ENCODE peak calls at places on chromosomes 13 and 19, in four cellular contexts. I is K562, K is HepG2, Z is GM12878. M is an unnamed sample. For H3K4me1, the result is how much of the 10 kb centered on the place peaks cover.

GRCh38 chr19:4304509-4305252 is at the start of gene FSD1:
- DNase-seq in Z (no peak), I (peak), K (no peak), M (peak)

GRCh38 chr19:46840157-46840942 is 10.3 kb downstream of the AP2S1 start:
- DNase-seq in K (peak), Z (no peak), I (peak), M (peak)

GRCh38 chr13:46359731-46360130 is 27.3 kb downstream of the RUBCNL start:
- DNase-seq in I (no peak), K (no peak), Z (no peak), M (no peak)

GRCh38 chr19:43765109-43765876 is 10.5 kb upstream of the SMG9 start:
- DNase-seq in I (peak), K (peak), Z (peak), M (no peak)

GRCh38 chr13:28754698-28755545 is 36.2 kb upstream of the SLC46A3 start:
- DNase-seq in Z (no peak), I (peak), K (peak), M (no peak)

GRCh38 chr13:101576452-101576851 is 124.0 kb downstream of the ITGBL1 start:
- DNase-seq in K (peak), I (no peak), Z (no peak), M (no peak)

GRCh38 chr13:24215732-24216131 is 55.2 kb downstream of the SPATA13 start:
- DNase-seq in Z (no peak), I (no peak), K (no peak), M (no peak)

GRCh38 chr19:14337510-14337909 is 43.7 kb upstream of the ADGRE5 start:
- DNase-seq in K (no peak), I (peak), Z (no peak), M (peak)

GRCh38 chr19:39705578-39706188 is 1.4 kb downstream of the LGALS14 start:
- DNase-seq in Z (no peak), K (no peak), I (no peak), M (no peak)

GRCh38 chr13:97134364-97135095 is 87.6 kb upstream of the MBNL2 start:
- DNase-seq in K (no peak), I (no peak), Z (no peak), M (no peak)

DNA sequence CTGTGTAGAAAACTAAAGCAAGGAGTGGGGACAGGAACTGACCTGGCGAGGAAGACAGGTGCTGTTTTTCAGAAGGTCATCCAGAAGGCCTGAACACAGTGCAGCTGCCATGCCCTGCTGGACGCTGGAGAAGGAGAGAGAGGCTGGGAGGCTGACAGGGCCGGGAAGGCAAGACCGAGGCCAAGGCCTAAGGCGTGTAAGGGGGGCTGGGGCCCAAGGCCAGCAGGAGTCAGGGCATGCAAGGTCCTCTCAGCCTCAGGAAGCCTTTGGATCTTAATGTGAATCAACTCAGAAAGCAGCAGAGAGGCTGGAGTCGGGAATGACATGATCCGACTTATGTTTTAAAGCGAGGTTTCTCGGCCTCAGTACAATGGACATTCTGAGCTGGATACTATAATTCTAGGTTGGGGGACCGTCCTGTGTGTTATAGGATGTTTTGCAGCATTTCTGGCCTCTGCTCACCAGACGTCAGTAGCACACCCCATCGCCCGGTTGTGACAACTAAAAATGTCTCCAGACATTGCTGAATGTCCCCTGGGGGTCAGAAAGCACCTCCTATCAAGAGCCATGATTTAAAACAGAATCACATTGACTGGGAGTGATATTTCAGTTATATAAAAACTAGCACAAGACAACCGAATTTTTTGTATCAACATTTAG is 530.4 kb downstream of the MYO16 start:
- DNase-seq in Z (no peak), I (no peak), K (no peak), M (no peak)
- H3K4me1 ChIP-seq in Z (under half), I (under half), K (under half), M (under half)

DNA sequence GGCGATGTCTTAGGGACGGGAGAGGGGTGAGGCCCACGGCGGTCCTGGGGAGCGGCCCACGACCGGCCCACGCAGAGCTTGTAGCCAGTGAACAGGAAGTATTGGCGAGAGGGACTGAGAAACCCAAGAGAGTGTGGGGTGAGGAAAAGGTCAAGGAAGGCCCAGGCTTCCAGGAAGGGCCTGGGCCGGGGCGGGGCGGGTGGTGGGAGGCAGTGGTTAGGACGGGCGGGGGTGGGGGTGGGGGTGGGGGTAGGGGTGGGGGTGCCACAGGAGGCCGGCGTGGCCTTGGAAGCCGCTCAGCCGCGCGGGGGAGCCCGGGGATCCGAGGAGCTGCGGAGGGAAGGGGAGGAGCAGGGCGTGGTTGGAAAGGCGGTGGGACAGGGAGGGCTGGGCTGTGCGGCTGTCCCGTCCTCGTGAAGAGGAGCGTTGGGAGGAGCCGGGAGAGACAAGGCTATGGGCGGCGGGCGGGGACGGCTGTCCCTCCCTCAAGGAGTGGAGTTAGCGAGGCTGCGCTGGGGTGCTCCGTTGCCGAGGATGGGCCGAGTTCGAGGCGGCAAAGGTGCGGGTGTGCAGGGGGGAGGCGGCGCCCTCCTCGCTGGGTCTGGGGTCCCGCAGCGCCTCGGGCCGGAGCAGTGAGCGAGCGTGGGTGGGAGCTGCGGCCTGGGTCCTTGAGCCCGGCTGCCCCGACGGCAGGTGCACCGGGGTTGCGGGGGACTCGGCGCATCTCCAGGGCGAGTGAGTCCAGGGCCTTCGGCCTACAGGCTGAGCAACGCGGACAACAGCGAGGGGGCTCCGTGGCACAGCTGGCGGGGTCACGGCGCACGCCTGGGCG is 254.4 kb upstream of the SGCG start:
- DNase-seq in I (peak), K (no peak), Z (no peak), M (peak)
- TF ChIP-seq CBX5 in I (no peak), K (no peak), Z (no peak), M (no peak)

DNA sequence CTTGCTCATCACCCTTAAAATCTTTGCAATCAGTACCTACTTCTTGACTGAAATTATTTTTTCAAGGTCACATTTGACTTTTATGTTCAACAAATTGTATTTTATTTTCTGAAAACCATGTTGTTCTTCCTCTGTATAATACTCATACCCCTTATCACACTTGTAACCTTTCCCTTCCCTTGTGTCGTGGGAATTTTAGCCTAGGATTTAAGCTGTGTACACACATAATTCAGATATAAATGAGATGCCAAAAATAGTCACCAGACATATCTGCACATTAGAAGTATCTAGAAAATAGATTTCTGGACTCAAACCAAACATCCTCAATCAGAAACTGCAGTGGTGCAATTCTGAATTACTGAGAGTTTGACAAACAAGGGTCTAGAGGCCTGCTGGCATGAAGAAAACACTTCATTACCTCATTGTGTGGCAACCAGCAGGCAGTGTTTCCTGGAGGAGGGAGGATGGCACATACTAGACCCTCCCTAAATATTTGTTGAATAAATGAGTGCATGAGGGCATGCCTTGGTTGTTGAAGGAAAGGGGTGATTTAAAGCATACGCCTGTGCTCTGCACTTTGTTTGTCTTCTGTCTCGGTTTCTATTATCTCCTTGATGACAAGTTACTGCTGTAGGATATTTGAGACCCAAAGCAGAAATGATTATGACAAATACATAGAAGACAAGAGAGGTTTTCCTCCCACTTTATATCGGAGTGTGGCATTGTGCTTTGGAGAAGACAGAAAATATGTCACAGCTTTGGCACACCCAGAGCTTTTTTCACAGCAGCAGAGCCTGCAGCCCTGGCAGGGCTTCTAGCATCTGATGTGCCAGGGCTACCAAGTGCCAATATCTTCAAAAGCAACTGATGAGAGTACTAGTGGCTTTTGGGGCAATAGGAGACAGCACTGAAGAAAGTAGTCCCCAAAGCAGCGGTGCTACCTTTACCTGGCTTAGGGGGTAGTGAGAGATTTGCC is 881.1 kb downstream of the PCDH9 start:
- DNase-seq in K (no peak), Z (no peak), I (no peak), M (no peak)
- H3K4me1 ChIP-seq in K (under half), Z (under half), I (under half), M (under half)

GRCh38 chr13:112331675-112332074 is 44.5 kb upstream of the SPACA7 start:
- DNase-seq in I (no peak), Z (no peak), K (no peak), M (no peak)

GRCh38 chr13:112333756-112334543 is 42.2 kb upstream of the SPACA7 start:
- DNase-seq in K (no peak), I (peak), Z (no peak), M (no peak)

GRCh38 chr13:112332727-112333126 is 43.4 kb upstream of the SPACA7 start:
- DNase-seq in I (no peak), Z (no peak), K (no peak), M (no peak)

GRCh38 chr13:112330479-112331407 is 45.4 kb upstream of the SPACA7 start:
- DNase-seq in K (no peak), I (no peak), Z (no peak), M (no peak)

GRCh38 chr13:112335135-112335534 is 41.0 kb upstream of the SPACA7 start:
- DNase-seq in I (no peak), K (no peak), Z (no peak), M (no peak)
- TF ChIP-seq CBX5 in I (no peak), K (no peak), Z (no peak), M (no peak)

DNA sequence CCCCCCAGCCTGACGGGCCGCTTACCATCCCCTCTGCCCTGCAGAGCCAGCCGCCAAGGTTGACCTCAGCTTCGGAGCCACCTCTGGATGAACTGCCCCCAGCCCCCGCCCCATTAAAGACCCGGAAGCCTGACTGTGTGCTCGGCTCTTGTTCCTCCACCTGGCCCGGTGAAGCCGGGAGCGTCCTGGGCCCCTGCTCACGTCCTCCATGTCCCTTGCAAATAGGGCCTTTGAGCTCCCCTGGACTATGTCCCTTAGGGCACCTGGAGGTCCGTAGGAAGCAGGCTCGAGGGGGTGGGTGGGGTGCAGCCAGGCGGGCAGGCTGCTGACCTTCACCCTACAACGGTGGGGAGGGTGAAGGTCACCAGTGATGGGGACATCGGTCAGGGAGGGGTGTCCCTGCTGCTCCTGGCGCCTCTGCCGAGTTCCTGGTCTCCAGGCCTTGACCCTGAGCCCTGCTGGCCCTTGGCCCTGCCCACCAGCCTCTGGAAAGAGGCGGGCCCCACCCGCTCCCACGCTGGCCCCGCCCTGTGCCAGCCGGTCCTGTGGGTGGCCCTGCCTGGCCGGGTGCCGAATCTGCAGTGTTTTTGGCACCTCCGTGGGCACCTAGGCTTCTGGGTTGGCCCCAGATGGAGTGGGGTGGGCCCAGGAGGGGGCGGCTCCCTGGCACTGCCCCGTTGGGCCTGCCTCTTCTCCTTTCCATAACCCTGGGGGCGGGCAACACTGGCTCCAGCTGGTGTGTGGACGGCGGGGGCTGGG is 3.3 kb downstream of the ATP5F1D start:
- DNase-seq in I (no peak), Z (no peak), K (peak), M (no peak)
- H3K4me1 ChIP-seq in I (under half), Z (under half), K (half or more), M (under half)

GRCh38 chr19:36604656-36605100 is 435 bp upstream of the ZNF382 start:
- DNase-seq in I (peak), Z (peak), K (peak), M (no peak)
- TF ChIP-seq CBX5 in I (no peak), Z (no peak), K (no peak), M (no peak)

GRCh38 chr19:2529473-2529918 is 53.6 kb downstream of the GADD45B start:
- DNase-seq in Z (no peak), K (peak), I (peak), M (no peak)
- H3K4me1 ChIP-seq in Z (under half), K (half or more), I (under half), M (under half)

M was measured in H1.